ENCODE peak calls at places on chromosomes 7 and 10, in nine cellular contexts. One of them, this sample, is unnamed.
A peak's percentile ranks its signal among the peaks of the same experiment; 100 is the strongest.

GRCh38 chr10:47365561-47365960 is 17.4 kb downstream of the RBP3 start:
- DNase-seq in H7: no peak
- DNase-seq in uterus: no peak
- DNase-seq in fibroblast of villous mesenchyme: no peak
- DNase-seq in psoas muscle: peak; percentile 23
- DNase-seq in right lobe of liver: no peak
- DNase-seq in sigmoid colon: no peak
- DNase-seq in tibial nerve: no peak
- DNase-seq in body of pancreas: no peak
- DNase-seq in this sample: no peak

GRCh38 chr7:140714331-140715040 is 18.0 kb downstream of the NDUFB2 start:
- DNase-seq in H7: no peak
- DNase-seq in uterus: no peak
- DNase-seq in fibroblast of villous mesenchyme: no peak
- DNase-seq in psoas muscle: no peak
- DNase-seq in right lobe of liver: no peak
- DNase-seq in sigmoid colon: no peak
- DNase-seq in tibial nerve: no peak
- DNase-seq in body of pancreas: no peak
- DNase-seq in this sample: no peak

GRCh38 chr7:55784151-55784550 is 78.4 kb downstream of the SEPTIN14 start:
- DNase-seq in H7: no peak
- DNase-seq in uterus: no peak
- DNase-seq in fibroblast of villous mesenchyme: no peak
- DNase-seq in psoas muscle: no peak
- DNase-seq in right lobe of liver: no peak
- DNase-seq in sigmoid colon: no peak
- DNase-seq in tibial nerve: no peak
- DNase-seq in body of pancreas: no peak
- DNase-seq in this sample: no peak

GRCh38 chr7:150357277-150357676 is 11.3 kb upstream of the REPIN1 start:
- DNase-seq in H7: peak; percentile 26
- DNase-seq in uterus: no peak
- DNase-seq in fibroblast of villous mesenchyme: no peak
- DNase-seq in psoas muscle: no peak
- DNase-seq in right lobe of liver: no peak
- DNase-seq in sigmoid colon: peak; percentile 51
- DNase-seq in tibial nerve: no peak
- DNase-seq in body of pancreas: no peak
- DNase-seq in this sample: no peak

GRCh38 chr10:121715076-121715475 is 116.8 kb upstream of the FGFR2 start:
- DNase-seq in H7: no peak
- DNase-seq in uterus: no peak
- DNase-seq in fibroblast of villous mesenchyme: no peak
- DNase-seq in psoas muscle: no peak
- DNase-seq in right lobe of liver: no peak
- DNase-seq in sigmoid colon: no peak
- DNase-seq in tibial nerve: no peak
- DNase-seq in body of pancreas: no peak
- DNase-seq in this sample: no peak

GRCh38 chr7:30136339-30136738 is 1.6 kb downstream of the MTURN start:
- DNase-seq in H7: peak; percentile 70
- DNase-seq in uterus: no peak
- DNase-seq in fibroblast of villous mesenchyme: no peak
- DNase-seq in psoas muscle: no peak
- DNase-seq in right lobe of liver: no peak
- DNase-seq in sigmoid colon: no peak
- DNase-seq in tibial nerve: no peak
- DNase-seq in body of pancreas: peak; percentile 24
- DNase-seq in this sample: no peak

GRCh38 chr10:87661861-87662785 is 2.4 kb downstream of the PAPSS2 start:
- DNase-seq in H7: no peak
- DNase-seq in uterus: no peak
- DNase-seq in fibroblast of villous mesenchyme: peak; percentile 61
- DNase-seq in psoas muscle: no peak
- DNase-seq in right lobe of liver: no peak
- DNase-seq in sigmoid colon: no peak
- DNase-seq in tibial nerve: no peak
- DNase-seq in body of pancreas: no peak
- DNase-seq in this sample: no peak

GRCh38 chr7:151897201-151897711 is 20.3 kb upstream of the PRKAG2 start:
- DNase-seq in H7: peak; percentile 79
- DNase-seq in uterus: no peak
- DNase-seq in fibroblast of villous mesenchyme: no peak
- DNase-seq in psoas muscle: no peak
- DNase-seq in right lobe of liver: peak; percentile 48
- DNase-seq in sigmoid colon: peak; percentile 53
- DNase-seq in tibial nerve: no peak
- DNase-seq in body of pancreas: peak; percentile 47
- DNase-seq in this sample: no peak

GRCh38 chr10:43259981-43260761 is 6.7 kb downstream of the RASGEF1A start:
- DNase-seq in H7: peak; percentile 58
- DNase-seq in uterus: no peak
- DNase-seq in fibroblast of villous mesenchyme: no peak
- DNase-seq in psoas muscle: no peak
- DNase-seq in right lobe of liver: peak; percentile 69
- DNase-seq in sigmoid colon: peak; percentile 64
- DNase-seq in tibial nerve: no peak
- DNase-seq in body of pancreas: peak; percentile 17
- DNase-seq in this sample: no peak

GRCh38 chr7:951881-952547 is 2.5 kb downstream of the ADAP1 start:
- DNase-seq in H7: peak; percentile 39
- DNase-seq in uterus: no peak
- DNase-seq in fibroblast of villous mesenchyme: no peak
- DNase-seq in psoas muscle: peak; percentile 39
- DNase-seq in right lobe of liver: peak; percentile 17
- DNase-seq in sigmoid colon: peak; percentile 63
- DNase-seq in tibial nerve: no peak
- DNase-seq in body of pancreas: no peak
- DNase-seq in this sample: peak; percentile 45

GRCh38 chr7:30750574-30751256 is 1.2 kb upstream of the INMT start:
- DNase-seq in H7: peak; percentile 16
- DNase-seq in uterus: peak; percentile 54
- DNase-seq in fibroblast of villous mesenchyme: peak; percentile 94
- DNase-seq in psoas muscle: peak; percentile 90
- DNase-seq in right lobe of liver: no peak
- DNase-seq in sigmoid colon: peak; percentile 92
- DNase-seq in tibial nerve: peak; percentile 68
- DNase-seq in body of pancreas: peak; percentile 32
- DNase-seq in this sample: peak; percentile 66

GRCh38 chr10:29681700-29682444 is 47.1 kb upstream of the SVIL start:
- DNase-seq in H7: no peak
- DNase-seq in uterus: no peak
- DNase-seq in fibroblast of villous mesenchyme: no peak
- DNase-seq in psoas muscle: no peak
- DNase-seq in right lobe of liver: no peak
- DNase-seq in sigmoid colon: no peak
- DNase-seq in tibial nerve: no peak
- DNase-seq in body of pancreas: no peak
- DNase-seq in this sample: peak; percentile 79

GRCh38 chr10:36779238-36779846 is 346.1 kb upstream of the ANKRD30A start:
- DNase-seq in H7: peak; percentile 73
- DNase-seq in uterus: peak; percentile 21
- DNase-seq in fibroblast of villous mesenchyme: peak; percentile 71
- DNase-seq in psoas muscle: no peak
- DNase-seq in right lobe of liver: no peak
- DNase-seq in sigmoid colon: no peak
- DNase-seq in tibial nerve: no peak
- DNase-seq in body of pancreas: peak; percentile 34
- DNase-seq in this sample: no peak

GRCh38 chr10:132383751-132384181 is 13.2 kb upstream of the PWWP2B start:
- DNase-seq in H7: peak; percentile 55
- DNase-seq in uterus: no peak
- DNase-seq in fibroblast of villous mesenchyme: no peak
- DNase-seq in psoas muscle: peak; percentile 38
- DNase-seq in right lobe of liver: no peak
- DNase-seq in sigmoid colon: peak; percentile 43
- DNase-seq in tibial nerve: no peak
- DNase-seq in body of pancreas: no peak
- DNase-seq in this sample: peak; percentile 35

GRCh38 chr7:5690931-5691461 is 90.5 kb downstream of the RNF216 start:
- DNase-seq in H7: no peak
- DNase-seq in uterus: peak; percentile 48
- DNase-seq in fibroblast of villous mesenchyme: peak; percentile 68
- DNase-seq in psoas muscle: peak; percentile 88
- DNase-seq in right lobe of liver: no peak
- DNase-seq in sigmoid colon: peak; percentile 76
- DNase-seq in tibial nerve: no peak
- DNase-seq in body of pancreas: no peak
- DNase-seq in this sample: no peak

GRCh38 chr7:30430777-30431176 is 47.8 kb downstream of the NOD1 start:
- DNase-seq in H7: no peak
- DNase-seq in uterus: no peak
- DNase-seq in fibroblast of villous mesenchyme: no peak
- DNase-seq in psoas muscle: no peak
- DNase-seq in right lobe of liver: no peak
- DNase-seq in sigmoid colon: peak; percentile 50
- DNase-seq in tibial nerve: no peak
- DNase-seq in body of pancreas: no peak
- DNase-seq in this sample: no peak

GRCh38 chr7:78363866-78364265 is 565.3 kb downstream of the PHTF2 start:
- DNase-seq in H7: no peak
- DNase-seq in uterus: no peak
- DNase-seq in fibroblast of villous mesenchyme: no peak
- DNase-seq in psoas muscle: no peak
- DNase-seq in right lobe of liver: no peak
- DNase-seq in sigmoid colon: no peak
- DNase-seq in tibial nerve: no peak
- DNase-seq in body of pancreas: no peak
- DNase-seq in this sample: no peak

GRCh38 chr10:77348082-77348481 is 289.5 kb downstream of the KCNMA1 start:
- DNase-seq in H7: no peak
- DNase-seq in uterus: no peak
- DNase-seq in fibroblast of villous mesenchyme: no peak
- DNase-seq in psoas muscle: no peak
- DNase-seq in right lobe of liver: no peak
- DNase-seq in sigmoid colon: no peak
- DNase-seq in tibial nerve: no peak
- DNase-seq in body of pancreas: no peak
- DNase-seq in this sample: no peak

GRCh38 chr10:13163859-13164258 is 2.5 kb downstream of the MCM10 start:
- DNase-seq in H7: no peak
- DNase-seq in uterus: no peak
- DNase-seq in fibroblast of villous mesenchyme: no peak
- DNase-seq in psoas muscle: no peak
- DNase-seq in right lobe of liver: no peak
- DNase-seq in sigmoid colon: no peak
- DNase-seq in tibial nerve: no peak
- DNase-seq in body of pancreas: no peak
- DNase-seq in this sample: no peak

GRCh38 chr10:13158401-13158800 is 3.0 kb upstream of the MCM10 start:
- DNase-seq in H7: no peak
- DNase-seq in uterus: no peak
- DNase-seq in fibroblast of villous mesenchyme: peak; percentile 12
- DNase-seq in psoas muscle: no peak
- DNase-seq in right lobe of liver: no peak
- DNase-seq in sigmoid colon: no peak
- DNase-seq in tibial nerve: no peak
- DNase-seq in body of pancreas: peak; percentile 34
- DNase-seq in this sample: no peak

GRCh38 chr10:13162013-13162364 is 631 bp downstream of the MCM10 start:
- DNase-seq in H7: peak; percentile 56
- DNase-seq in uterus: no peak
- DNase-seq in fibroblast of villous mesenchyme: no peak
- DNase-seq in psoas muscle: no peak
- DNase-seq in right lobe of liver: no peak
- DNase-seq in sigmoid colon: no peak
- DNase-seq in tibial nerve: no peak
- DNase-seq in body of pancreas: no peak
- DNase-seq in this sample: no peak

GRCh38 chr10:13161267-13162012 is at the start of gene MCM10:
- DNase-seq in H7: peak; percentile 97
- DNase-seq in uterus: peak; percentile 98
- DNase-seq in fibroblast of villous mesenchyme: peak; percentile 100
- DNase-seq in psoas muscle: peak; percentile 99
- DNase-seq in right lobe of liver: peak; percentile 97
- DNase-seq in sigmoid colon: peak; percentile 99
- DNase-seq in tibial nerve: peak; percentile 94
- DNase-seq in body of pancreas: peak; percentile 99
- DNase-seq in this sample: peak; percentile 98

GRCh38 chr10:13160934-13161266 is 458 bp upstream of the MCM10 start:
- DNase-seq in H7: no peak
- DNase-seq in uterus: no peak
- DNase-seq in fibroblast of villous mesenchyme: no peak
- DNase-seq in psoas muscle: no peak
- DNase-seq in right lobe of liver: no peak
- DNase-seq in sigmoid colon: no peak
- DNase-seq in tibial nerve: no peak
- DNase-seq in body of pancreas: no peak
- DNase-seq in this sample: no peak
- H3K4me3 ChIP-seq in H7: no peak overlapping the region
- H3K4me3 ChIP-seq in uterus: peak overlapping the region; percentile 26
- H3K4me3 ChIP-seq in fibroblast of villous mesenchyme: peak overlapping the region; percentile 54
- H3K4me3 ChIP-seq in psoas muscle: peak overlapping the region; percentile 64
- H3K4me3 ChIP-seq in right lobe of liver: peak overlapping the region; percentile 38
- H3K4me3 ChIP-seq in sigmoid colon: peak overlapping the region; percentile 50
- H3K4me3 ChIP-seq in tibial nerve: peak overlapping the region; percentile 32
- H3K4me3 ChIP-seq in body of pancreas: no peak overlapping the region
- H3K4me3 ChIP-seq in this sample: peak overlapping the region; percentile 58

GRCh38 chr7:57415326-57415725 is 34.7 kb upstream of the ZNF716 start:
- DNase-seq in H7: no peak
- DNase-seq in uterus: no peak
- DNase-seq in fibroblast of villous mesenchyme: no peak
- DNase-seq in psoas muscle: no peak
- DNase-seq in right lobe of liver: no peak
- DNase-seq in sigmoid colon: no peak
- DNase-seq in tibial nerve: no peak
- DNase-seq in body of pancreas: no peak
- DNase-seq in this sample: no peak
- H3K4me3 ChIP-seq in H7: no peak overlapping the region
- H3K4me3 ChIP-seq in uterus: no peak overlapping the region
- H3K4me3 ChIP-seq in fibroblast of villous mesenchyme: no peak overlapping the region
- H3K4me3 ChIP-seq in psoas muscle: no peak overlapping the region
- H3K4me3 ChIP-seq in right lobe of liver: no peak overlapping the region
- H3K4me3 ChIP-seq in sigmoid colon: no peak overlapping the region
- H3K4me3 ChIP-seq in tibial nerve: no peak overlapping the region
- H3K4me3 ChIP-seq in body of pancreas: no peak overlapping the region
- H3K4me3 ChIP-seq in this sample: no peak overlapping the region

GRCh38 chr10:100715101-100715444 is 30.3 kb upstream of the PAX2 start:
- DNase-seq in H7: no peak
- DNase-seq in uterus: no peak
- DNase-seq in fibroblast of villous mesenchyme: no peak
- DNase-seq in psoas muscle: no peak
- DNase-seq in right lobe of liver: no peak
- DNase-seq in sigmoid colon: no peak
- DNase-seq in tibial nerve: no peak
- DNase-seq in body of pancreas: no peak
- DNase-seq in this sample: no peak
- H3K4me3 ChIP-seq in H7: peak overlapping the region; percentile 43
- H3K4me3 ChIP-seq in uterus: no peak overlapping the region
- H3K4me3 ChIP-seq in fibroblast of villous mesenchyme: no peak overlapping the region
- H3K4me3 ChIP-seq in psoas muscle: peak overlapping the region; percentile 48
- H3K4me3 ChIP-seq in right lobe of liver: no peak overlapping the region
- H3K4me3 ChIP-seq in sigmoid colon: no peak overlapping the region
- H3K4me3 ChIP-seq in tibial nerve: no peak overlapping the region
- H3K4me3 ChIP-seq in body of pancreas: no peak overlapping the region
- H3K4me3 ChIP-seq in this sample: no peak overlapping the region

DNA sequence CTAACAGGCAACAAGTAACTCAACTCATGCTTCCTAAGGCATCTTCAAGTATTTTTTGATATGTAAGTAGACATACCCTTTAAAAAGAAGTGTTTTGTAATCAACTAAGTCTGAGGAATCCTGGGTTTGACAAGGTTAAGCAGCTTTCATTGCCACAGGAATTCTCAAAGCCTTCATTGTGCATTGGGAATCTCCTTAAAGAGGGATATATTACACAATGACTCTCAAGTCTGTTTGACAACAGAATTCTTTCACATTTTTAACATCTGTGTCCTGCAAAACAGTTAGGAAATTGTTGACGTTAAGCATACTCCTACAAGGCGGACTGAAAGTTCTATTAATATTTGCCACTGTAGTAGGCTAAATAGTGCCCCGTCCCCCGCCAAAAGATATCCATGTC is 71.4 kb downstream of the SGMS1 start:
- DNase-seq in H7: no peak
- DNase-seq in uterus: no peak
- DNase-seq in fibroblast of villous mesenchyme: peak; percentile 98
- DNase-seq in psoas muscle: no peak
- DNase-seq in right lobe of liver: no peak
- DNase-seq in sigmoid colon: no peak
- DNase-seq in tibial nerve: no peak
- DNase-seq in body of pancreas: no peak
- DNase-seq in this sample: no peak
- H3K4me3 ChIP-seq in H7: no peak overlapping the region
- H3K4me3 ChIP-seq in uterus: no peak overlapping the region
- H3K4me3 ChIP-seq in fibroblast of villous mesenchyme: no peak overlapping the region
- H3K4me3 ChIP-seq in psoas muscle: no peak overlapping the region
- H3K4me3 ChIP-seq in right lobe of liver: no peak overlapping the region
- H3K4me3 ChIP-seq in sigmoid colon: no peak overlapping the region
- H3K4me3 ChIP-seq in tibial nerve: no peak overlapping the region
- H3K4me3 ChIP-seq in body of pancreas: no peak overlapping the region
- H3K4me3 ChIP-seq in this sample: no peak overlapping the region